ENCODE peak calls at places on chromosomes 16 and 17, in nine cellular contexts. One of them, this sample, is unnamed. For H3K36me3, the result is how much of the 10 kb centered on the place peaks cover.

GRCh38 chr16:87350681-87351319 is 32.8 kb downstream of the FBXO31 start:
- DNase-seq in body of pancreas: no peak
- DNase-seq in IMR-90: peak
- DNase-seq in sigmoid colon: no peak
- DNase-seq in heart left ventricle: no peak
- DNase-seq in stomach: no peak
- DNase-seq in breast epithelium: no peak
- DNase-seq in esophagus muscularis mucosa: no peak
- DNase-seq in Peyer's patch: no peak
- DNase-seq in this sample: no peak

GRCh38 chr16:35746281-35746962 is 2287.0 kb downstream of the TP53TG3F start:
- DNase-seq in heart left ventricle: no peak
- DNase-seq in IMR-90: no peak
- DNase-seq in Peyer's patch: no peak
- DNase-seq in esophagus muscularis mucosa: peak
- DNase-seq in body of pancreas: no peak
- DNase-seq in stomach: no peak
- DNase-seq in sigmoid colon: no peak
- DNase-seq in breast epithelium: no peak
- DNase-seq in this sample: no peak

GRCh38 chr16:3468501-3468900 is 25.0 kb downstream of the NAA60 start:
- DNase-seq in body of pancreas: no peak
- DNase-seq in Peyer's patch: no peak
- DNase-seq in esophagus muscularis mucosa: no peak
- DNase-seq in breast epithelium: no peak
- DNase-seq in stomach: no peak
- DNase-seq in sigmoid colon: no peak
- DNase-seq in heart left ventricle: no peak
- DNase-seq in IMR-90: no peak
- DNase-seq in this sample: no peak

GRCh38 chr16:72856797-72857196 is 191.1 kb downstream of the ZFHX3 start:
- DNase-seq in Peyer's patch: no peak
- DNase-seq in body of pancreas: no peak
- DNase-seq in heart left ventricle: no peak
- DNase-seq in IMR-90: no peak
- DNase-seq in stomach: no peak
- DNase-seq in breast epithelium: no peak
- DNase-seq in sigmoid colon: no peak
- DNase-seq in esophagus muscularis mucosa: no peak
- DNase-seq in this sample: no peak

GRCh38 chr17:38982858-38983746 is 15.9 kb upstream of the FBXO47 start:
- DNase-seq in body of pancreas: peak
- DNase-seq in IMR-90: peak
- DNase-seq in breast epithelium: no peak
- DNase-seq in esophagus muscularis mucosa: no peak
- DNase-seq in stomach: peak
- DNase-seq in sigmoid colon: peak
- DNase-seq in Peyer's patch: peak
- DNase-seq in heart left ventricle: no peak
- DNase-seq in this sample: no peak

GRCh38 chr16:56758930-56759329 is 29.0 kb downstream of the NUP93 start:
- DNase-seq in IMR-90: no peak
- DNase-seq in breast epithelium: no peak
- DNase-seq in esophagus muscularis mucosa: no peak
- DNase-seq in stomach: no peak
- DNase-seq in Peyer's patch: no peak
- DNase-seq in sigmoid colon: no peak
- DNase-seq in heart left ventricle: no peak
- DNase-seq in body of pancreas: no peak
- DNase-seq in this sample: no peak

GRCh38 chr17:606501-607243 is 108.0 kb downstream of the VPS53 start:
- DNase-seq in IMR-90: peak
- DNase-seq in body of pancreas: no peak
- DNase-seq in esophagus muscularis mucosa: no peak
- DNase-seq in heart left ventricle: no peak
- DNase-seq in breast epithelium: no peak
- DNase-seq in sigmoid colon: no peak
- DNase-seq in stomach: no peak
- DNase-seq in Peyer's patch: no peak
- DNase-seq in this sample: no peak

GRCh38 chr16:68265078-68265925 is 976 bp downstream of the SLC7A6 start:
- DNase-seq in esophagus muscularis mucosa: peak
- DNase-seq in IMR-90: peak
- DNase-seq in breast epithelium: no peak
- DNase-seq in stomach: peak
- DNase-seq in sigmoid colon: peak
- DNase-seq in Peyer's patch: peak
- DNase-seq in heart left ventricle: peak
- DNase-seq in body of pancreas: peak
- DNase-seq in this sample: no peak

GRCh38 chr16:86932130-86932982 is 354.0 kb downstream of the FOXL1 start:
- DNase-seq in stomach: no peak
- DNase-seq in esophagus muscularis mucosa: no peak
- DNase-seq in IMR-90: no peak
- DNase-seq in breast epithelium: no peak
- DNase-seq in body of pancreas: no peak
- DNase-seq in sigmoid colon: no peak
- DNase-seq in Peyer's patch: no peak
- DNase-seq in heart left ventricle: no peak
- DNase-seq in this sample: no peak

GRCh38 chr17:83090424-83091256 is 11.2 kb downstream of the METRNL start:
- DNase-seq in heart left ventricle: no peak
- DNase-seq in esophagus muscularis mucosa: no peak
- DNase-seq in sigmoid colon: no peak
- DNase-seq in breast epithelium: no peak
- DNase-seq in stomach: no peak
- DNase-seq in IMR-90: no peak
- DNase-seq in Peyer's patch: no peak
- DNase-seq in body of pancreas: no peak
- DNase-seq in this sample: no peak

GRCh38 chr17:73710095-73710592 is 65.9 kb upstream of the SDK2 start:
- DNase-seq in sigmoid colon: no peak
- DNase-seq in breast epithelium: no peak
- DNase-seq in Peyer's patch: peak
- DNase-seq in IMR-90: peak
- DNase-seq in heart left ventricle: peak
- DNase-seq in esophagus muscularis mucosa: no peak
- DNase-seq in stomach: peak
- DNase-seq in body of pancreas: peak
- DNase-seq in this sample: no peak

GRCh38 chr17:54898576-54898975 is 2.1 kb upstream of the TOM1L1 start:
- DNase-seq in IMR-90: no peak
- DNase-seq in heart left ventricle: no peak
- DNase-seq in esophagus muscularis mucosa: no peak
- DNase-seq in Peyer's patch: no peak
- DNase-seq in sigmoid colon: no peak
- DNase-seq in breast epithelium: no peak
- DNase-seq in stomach: no peak
- DNase-seq in body of pancreas: no peak
- DNase-seq in this sample: no peak

GRCh38 chr17:76872221-76872873 is 4.1 kb downstream of the MGAT5B start:
- DNase-seq in heart left ventricle: peak
- DNase-seq in Peyer's patch: no peak
- DNase-seq in body of pancreas: no peak
- DNase-seq in IMR-90: peak
- DNase-seq in breast epithelium: no peak
- DNase-seq in stomach: no peak
- DNase-seq in esophagus muscularis mucosa: no peak
- DNase-seq in sigmoid colon: no peak
- DNase-seq in this sample: peak

GRCh38 chr16:75052481-75053211 is 53.8 kb downstream of the ZNRF1 start:
- DNase-seq in sigmoid colon: no peak
- DNase-seq in heart left ventricle: no peak
- DNase-seq in breast epithelium: no peak
- DNase-seq in body of pancreas: no peak
- DNase-seq in IMR-90: no peak
- DNase-seq in esophagus muscularis mucosa: no peak
- DNase-seq in Peyer's patch: no peak
- DNase-seq in stomach: no peak
- DNase-seq in this sample: no peak

GRCh38 chr16:53022374-53022773 is 30.3 kb downstream of the CHD9NB start:
- DNase-seq in body of pancreas: peak
- DNase-seq in heart left ventricle: no peak
- DNase-seq in breast epithelium: no peak
- DNase-seq in IMR-90: peak
- DNase-seq in Peyer's patch: no peak
- DNase-seq in sigmoid colon: no peak
- DNase-seq in stomach: peak
- DNase-seq in esophagus muscularis mucosa: no peak
- DNase-seq in this sample: no peak

GRCh38 chr16:25018972-25019617 is 3.9 kb upstream of the ARHGAP17 start:
- DNase-seq in heart left ventricle: no peak
- DNase-seq in breast epithelium: no peak
- DNase-seq in sigmoid colon: no peak
- DNase-seq in IMR-90: no peak
- DNase-seq in body of pancreas: no peak
- DNase-seq in Peyer's patch: no peak
- DNase-seq in esophagus muscularis mucosa: no peak
- DNase-seq in stomach: no peak
- DNase-seq in this sample: no peak

GRCh38 chr17:77018504-77018903 is 122.3 kb upstream of the SEC14L1 start:
- DNase-seq in stomach: no peak
- DNase-seq in esophagus muscularis mucosa: no peak
- DNase-seq in heart left ventricle: no peak
- DNase-seq in breast epithelium: no peak
- DNase-seq in body of pancreas: no peak
- DNase-seq in Peyer's patch: no peak
- DNase-seq in IMR-90: no peak
- DNase-seq in sigmoid colon: no peak
- DNase-seq in this sample: no peak

GRCh38 chr17:65797809-65798208 is 236.4 kb upstream of the AXIN2 start:
- DNase-seq in IMR-90: no peak
- DNase-seq in Peyer's patch: no peak
- DNase-seq in esophagus muscularis mucosa: no peak
- DNase-seq in sigmoid colon: no peak
- DNase-seq in breast epithelium: no peak
- DNase-seq in stomach: no peak
- DNase-seq in heart left ventricle: no peak
- DNase-seq in body of pancreas: no peak
- DNase-seq in this sample: no peak

GRCh38 chr17:57998234-57998746 is 8.8 kb downstream of the SRSF1 start:
- DNase-seq in heart left ventricle: no peak
- DNase-seq in body of pancreas: no peak
- DNase-seq in sigmoid colon: no peak
- DNase-seq in IMR-90: no peak
- DNase-seq in esophagus muscularis mucosa: no peak
- DNase-seq in stomach: no peak
- DNase-seq in Peyer's patch: no peak
- DNase-seq in breast epithelium: no peak
- DNase-seq in this sample: no peak
- H3K36me3 ChIP-seq in heart left ventricle: half or more
- H3K36me3 ChIP-seq in body of pancreas: under half
- H3K36me3 ChIP-seq in sigmoid colon: under half
- H3K36me3 ChIP-seq in IMR-90: under half
- H3K36me3 ChIP-seq in esophagus muscularis mucosa: half or more
- H3K36me3 ChIP-seq in stomach: half or more
- H3K36me3 ChIP-seq in Peyer's patch: under half
- H3K36me3 ChIP-seq in breast epithelium: under half
- H3K36me3 ChIP-seq in this sample: under half

GRCh38 chr16:23676924-23677480 is 1.7 kb upstream of the PLK1 start:
- DNase-seq in sigmoid colon: no peak
- DNase-seq in body of pancreas: peak
- DNase-seq in IMR-90: no peak
- DNase-seq in breast epithelium: no peak
- DNase-seq in stomach: no peak
- DNase-seq in esophagus muscularis mucosa: no peak
- DNase-seq in heart left ventricle: no peak
- DNase-seq in Peyer's patch: no peak
- DNase-seq in this sample: no peak

GRCh38 chr16:23682181-23682580 is 3.5 kb downstream of the PLK1 start:
- DNase-seq in body of pancreas: no peak
- DNase-seq in heart left ventricle: no peak
- DNase-seq in Peyer's patch: no peak
- DNase-seq in stomach: no peak
- DNase-seq in breast epithelium: no peak
- DNase-seq in sigmoid colon: no peak
- DNase-seq in esophagus muscularis mucosa: no peak
- DNase-seq in IMR-90: peak
- DNase-seq in this sample: no peak

GRCh38 chr16:23679986-23680336 is 1.3 kb downstream of the PLK1 start:
- DNase-seq in heart left ventricle: no peak
- DNase-seq in IMR-90: no peak
- DNase-seq in stomach: no peak
- DNase-seq in Peyer's patch: no peak
- DNase-seq in breast epithelium: no peak
- DNase-seq in body of pancreas: no peak
- DNase-seq in esophagus muscularis mucosa: no peak
- DNase-seq in sigmoid colon: no peak
- DNase-seq in this sample: no peak

GRCh38 chr16:23679274-23679985 is 741 bp downstream of the PLK1 start:
- DNase-seq in breast epithelium: no peak
- DNase-seq in esophagus muscularis mucosa: no peak
- DNase-seq in heart left ventricle: no peak
- DNase-seq in Peyer's patch: no peak
- DNase-seq in body of pancreas: no peak
- DNase-seq in sigmoid colon: no peak
- DNase-seq in IMR-90: peak
- DNase-seq in stomach: no peak
- DNase-seq in this sample: peak

GRCh38 chr16:23678430-23679273 is at the start of gene PLK1:
- DNase-seq in IMR-90: peak
- DNase-seq in heart left ventricle: peak
- DNase-seq in breast epithelium: peak
- DNase-seq in Peyer's patch: peak
- DNase-seq in body of pancreas: peak
- DNase-seq in esophagus muscularis mucosa: no peak
- DNase-seq in stomach: peak
- DNase-seq in sigmoid colon: peak
- DNase-seq in this sample: peak
- TF ChIP-seq CTCF in IMR-90: peak
- TF ChIP-seq CTCF in heart left ventricle: peak
- TF ChIP-seq CTCF in breast epithelium: no peak
- TF ChIP-seq CTCF in Peyer's patch: peak
- TF ChIP-seq CTCF in body of pancreas: peak
- TF ChIP-seq CTCF in esophagus muscularis mucosa: peak
- TF ChIP-seq CTCF in stomach: no peak
- TF ChIP-seq CTCF in sigmoid colon: no peak
- TF ChIP-seq CTCF in this sample: no peak

DNA sequence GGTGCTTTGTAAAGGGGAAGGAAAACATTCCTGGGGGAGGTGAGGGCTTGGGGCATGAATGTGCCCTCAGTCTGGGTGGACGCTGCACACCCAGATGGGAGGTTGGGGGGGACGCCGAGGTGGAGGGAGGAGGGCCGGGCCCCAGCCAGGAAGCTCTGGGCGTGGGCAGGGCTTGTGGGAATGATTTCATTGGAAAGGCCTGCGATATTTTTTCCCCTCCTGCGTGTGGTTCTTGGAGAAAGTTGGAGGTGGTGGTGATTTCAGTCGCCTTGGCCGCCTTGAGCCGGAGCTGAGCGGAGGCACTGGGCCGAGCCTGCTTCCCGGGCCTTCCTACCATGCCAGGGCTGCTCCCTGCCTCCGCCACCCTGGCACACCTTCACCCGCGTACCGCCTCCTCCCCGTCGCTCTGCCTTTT is 26.4 kb upstream of the CLEC18A start:
- DNase-seq in breast epithelium: no peak
- DNase-seq in sigmoid colon: peak
- DNase-seq in heart left ventricle: peak
- DNase-seq in body of pancreas: peak
- DNase-seq in stomach: no peak
- DNase-seq in IMR-90: peak
- DNase-seq in esophagus muscularis mucosa: no peak
- DNase-seq in Peyer's patch: no peak
- DNase-seq in this sample: no peak
- TF ChIP-seq POLR2A in breast epithelium: peak
- TF ChIP-seq POLR2A in sigmoid colon: no peak
- TF ChIP-seq POLR2A in heart left ventricle: no peak
- TF ChIP-seq POLR2A in body of pancreas: peak
- TF ChIP-seq POLR2A in stomach: no peak
- TF ChIP-seq POLR2A in IMR-90: no peak
- TF ChIP-seq POLR2A in esophagus muscularis mucosa: no peak
- TF ChIP-seq POLR2A in Peyer's patch: no peak
- TF ChIP-seq POLR2A in this sample: no peak

GRCh38 chr16:30521476-30521872 is 4.9 kb downstream of the ZNF768 start:
- DNase-seq in IMR-90: no peak
- DNase-seq in breast epithelium: no peak
- DNase-seq in body of pancreas: no peak
- DNase-seq in stomach: no peak
- DNase-seq in Peyer's patch: no peak
- DNase-seq in heart left ventricle: no peak
- DNase-seq in esophagus muscularis mucosa: no peak
- DNase-seq in sigmoid colon: no peak
- DNase-seq in this sample: no peak
- H3K36me3 ChIP-seq in IMR-90: under half
- H3K36me3 ChIP-seq in breast epithelium: under half
- H3K36me3 ChIP-seq in body of pancreas: under half
- H3K36me3 ChIP-seq in stomach: half or more
- H3K36me3 ChIP-seq in Peyer's patch: under half
- H3K36me3 ChIP-seq in heart left ventricle: under half
- H3K36me3 ChIP-seq in esophagus muscularis mucosa: under half
- H3K36me3 ChIP-seq in sigmoid colon: under half
- H3K36me3 ChIP-seq in this sample: under half